ENCODE peak calls at places on chromosomes 4 and X, in seven cellular contexts. K, X, G, U, Z, Y and J are unnamed samples.

GRCh38 chr4:113049421-113050355 is at the start of gene ANK2:
- DNase-seq in K (no peak), X (no peak), G (no peak), U (no peak), Z (peak), Y (no peak), J (no peak)

GRCh38 chr4:103292959-103293358 is 94.8 kb upstream of the CENPE start:
- DNase-seq in K (no peak), X (no peak), G (no peak), U (no peak), Z (no peak), Y (no peak), J (no peak)

GRCh38 chr4:108774809-108775530 is 12.1 kb upstream of the ETNPPL start:
- DNase-seq in K (no peak), X (no peak), G (no peak), U (no peak), Z (no peak), Y (peak), J (no peak)

GRCh38 chr4:76809594-76810305 is 88.2 kb downstream of the SOWAHB start:
- DNase-seq in K (no peak), X (peak), G (no peak), U (no peak), Z (no peak), Y (no peak), J (no peak)

GRCh38 chr4:80098635-80099034 is 25.6 kb upstream of the ANTXR2 start:
- DNase-seq in K (no peak), X (no peak), G (no peak), U (no peak), Z (no peak), Y (no peak), J (no peak)

GRCh38 chr4:1592179-1593037 is 91.7 kb downstream of the FAM53A start:
- DNase-seq in K (no peak), X (no peak), G (no peak), U (no peak), Z (no peak), Y (peak), J (no peak)

GRCh38 chr4:119706804-119707203 is 78.2 kb upstream of the PDE5A start:
- DNase-seq in K (no peak), X (no peak), G (no peak), U (no peak), Z (no peak), Y (no peak), J (no peak)

GRCh38 chr4:149630079-149630478 is 185.6 kb downstream of the IQCM start:
- DNase-seq in K (no peak), X (no peak), G (no peak), U (no peak), Z (no peak), Y (no peak), J (no peak)

GRCh38 chr4:8597319-8597718 is 4.8 kb downstream of the CPZ start:
- DNase-seq in K (no peak), X (no peak), G (no peak), U (no peak), Z (no peak), Y (no peak), J (no peak)

GRCh38 chrX:46991664-46992063 is 79.4 kb downstream of the JADE3 start:
- DNase-seq in K (no peak), X (no peak), G (no peak), U (no peak), Z (no peak), Y (no peak), J (no peak)

GRCh38 chr4:100591156-100591876 is 73.5 kb upstream of the EMCN start:
- DNase-seq in K (no peak), X (no peak), G (no peak), U (no peak), Z (no peak), Y (peak), J (no peak)

GRCh38 chrX:45323387-45323786 is 122.7 kb upstream of the DIPK2B start:
- DNase-seq in K (no peak), X (no peak), G (no peak), U (no peak), Z (no peak), Y (no peak), J (no peak)

GRCh38 chr4:188372856-188373255 is 233.6 kb downstream of the TRIML1 start:
- DNase-seq in K (no peak), X (peak), G (no peak), U (no peak), Z (no peak), Y (no peak), J (no peak)

GRCh38 chrX:11437642-11438379 is 144.6 kb downstream of the AMELX start:
- DNase-seq in K (no peak), X (peak), G (no peak), U (peak), Z (no peak), Y (peak), J (no peak)

DNA sequence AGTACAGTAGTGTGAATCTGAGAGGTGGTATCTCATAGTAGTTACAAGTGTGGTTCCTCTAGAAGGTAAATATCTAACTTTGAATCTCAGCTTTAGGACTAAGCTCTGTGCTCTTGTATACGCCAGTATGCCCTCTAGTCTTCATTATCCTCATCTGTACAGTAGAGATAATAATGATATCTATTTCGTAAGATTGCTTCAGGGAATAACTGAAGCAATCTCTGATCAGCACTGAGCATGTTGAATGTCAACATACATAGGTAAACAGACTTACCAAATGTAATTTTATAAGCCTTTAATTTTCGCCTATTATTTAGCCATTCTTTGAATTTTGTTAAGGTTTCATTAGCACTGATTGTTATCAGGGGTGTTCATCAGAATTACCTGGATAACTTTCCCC is 175.2 kb upstream of the ANKRD50 start:
- DNase-seq in K (no peak), X (no peak), G (no peak), U (no peak), Z (no peak), Y (no peak), J (no peak)
- TF ChIP-seq CTCF in K (no peak), X (no peak), G (no peak), U (no peak), Z (no peak), Y (no peak), J (no peak)

GRCh38 chr4:88284378-88285234 is at the start of gene PPM1K:
- DNase-seq in K (peak), X (peak), G (peak), U (peak), Z (peak), Y (peak), J (peak)
- TF ChIP-seq CTCF in K (no peak), X (peak), G (no peak), U (no peak), Z (peak), Y (peak), J (peak)

GRCh38 chrX:41923925-41924693 is 755 bp upstream of the CASK start:
- DNase-seq in K (peak), X (no peak), G (no peak), U (peak), Z (no peak), Y (no peak), J (no peak)
- TF ChIP-seq CTCF in K (no peak), X (no peak), G (no peak), U (no peak), Z (no peak), Y (no peak), J (no peak)

DNA sequence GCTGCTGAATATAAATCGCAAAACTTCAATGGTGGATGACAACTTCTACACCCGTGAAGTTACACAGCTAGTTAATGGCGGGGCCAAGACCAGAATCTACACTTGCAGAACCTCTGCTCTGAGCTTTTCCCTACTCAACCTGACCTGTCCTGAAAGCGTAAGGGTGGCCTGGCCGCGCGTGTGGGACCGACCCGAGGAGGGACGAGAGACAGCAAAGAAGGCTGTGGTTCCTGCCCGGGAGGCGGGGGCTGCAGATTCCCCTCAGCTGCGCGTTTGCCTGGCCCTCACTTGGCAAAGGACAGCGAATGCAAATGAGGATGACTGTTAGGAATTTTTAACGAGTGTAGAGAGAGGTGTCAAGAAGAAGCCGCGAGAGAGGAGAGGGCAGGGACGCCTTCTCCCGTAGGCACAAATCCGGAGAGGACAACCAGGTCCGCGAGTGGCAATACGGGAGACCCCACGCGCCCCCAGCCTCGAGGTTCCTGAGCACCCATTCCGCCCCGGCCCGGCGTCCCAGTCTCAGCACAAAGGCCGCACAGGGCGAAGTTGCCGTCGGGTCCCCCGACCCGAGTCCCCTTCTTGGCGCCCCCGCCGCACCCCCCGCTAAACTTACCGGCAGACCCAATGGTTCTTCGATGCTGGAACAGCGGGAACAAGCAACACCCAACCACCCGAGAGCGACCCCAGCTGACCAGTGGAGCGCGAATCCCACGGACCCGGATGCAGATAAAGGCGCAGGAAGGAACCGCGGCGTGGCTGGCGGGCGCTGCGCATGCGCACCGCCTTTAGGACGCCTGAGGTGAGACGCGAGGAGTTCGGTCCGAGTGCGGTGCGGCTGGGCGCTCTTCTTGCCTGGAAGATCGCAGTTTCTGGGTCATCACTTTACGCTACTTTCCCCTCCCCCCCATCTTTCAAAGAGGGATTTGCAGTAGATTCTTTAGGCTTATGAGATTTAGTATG is at the start of gene GNPDA2:
- DNase-seq in K (peak), X (peak), G (peak), U (peak), Z (peak), Y (peak), J (peak)
- TF ChIP-seq CTCF in K (no peak), X (peak), G (no peak), U (peak), Z (no peak), Y (peak), J (no peak)

DNA sequence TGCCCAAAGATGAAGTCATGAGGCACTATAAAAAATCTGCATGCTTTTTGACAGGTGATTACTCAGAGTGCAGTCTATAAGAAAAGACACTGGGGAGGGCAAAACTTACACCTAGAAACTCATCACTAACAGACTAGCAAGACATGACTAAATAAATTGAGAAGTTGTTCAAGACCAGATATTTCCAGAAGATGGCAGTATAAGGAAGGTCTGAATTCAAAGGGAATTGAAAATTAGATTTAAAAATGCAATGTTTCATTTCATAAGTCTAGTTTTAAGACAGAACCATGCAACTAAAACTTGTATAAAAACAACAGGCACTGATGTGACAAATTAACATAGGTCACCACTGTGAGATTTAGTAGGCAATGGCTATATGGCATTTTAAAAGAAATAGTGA is 232.5 kb upstream of the POF1B start:
- DNase-seq in K (no peak), X (no peak), G (no peak), U (peak), Z (no peak), Y (no peak), J (no peak)
- TF ChIP-seq CTCF in K (no peak), X (peak), G (no peak), U (peak), Z (peak), Y (peak), J (peak)

GRCh38 chr4:156294577-156294976 is 340.9 kb upstream of the CTSO start:
- DNase-seq in K (no peak), X (peak), G (no peak), U (peak), Z (no peak), Y (no peak), J (no peak)
- TF ChIP-seq CTCF in K (no peak), X (peak), G (no peak), U (peak), Z (peak), Y (peak), J (peak)

DNA sequence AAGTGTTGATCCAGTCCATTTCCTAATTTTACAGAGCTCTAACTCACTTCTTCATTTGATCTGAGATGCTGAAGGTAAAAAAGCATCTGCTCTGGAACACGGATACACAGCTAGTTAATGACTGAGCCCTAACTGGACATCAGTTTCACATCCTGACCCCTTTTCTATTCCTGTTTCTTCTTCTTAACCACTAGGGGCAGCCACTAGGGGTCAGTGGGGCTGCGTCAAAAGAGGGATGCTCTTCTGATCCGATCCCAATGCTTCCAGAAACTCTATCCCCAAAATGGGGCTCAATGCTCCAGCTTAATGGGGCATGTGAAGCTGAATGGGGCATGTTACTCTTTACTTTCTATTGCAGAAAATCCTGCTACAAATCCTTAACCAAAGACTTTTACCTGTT is 33.4 kb upstream of the PHKA2 start:
- DNase-seq in K (no peak), X (peak), G (no peak), U (no peak), Z (peak), Y (no peak), J (no peak)
- TF ChIP-seq CTCF in K (no peak), X (peak), G (no peak), U (peak), Z (peak), Y (peak), J (peak)

DNA sequence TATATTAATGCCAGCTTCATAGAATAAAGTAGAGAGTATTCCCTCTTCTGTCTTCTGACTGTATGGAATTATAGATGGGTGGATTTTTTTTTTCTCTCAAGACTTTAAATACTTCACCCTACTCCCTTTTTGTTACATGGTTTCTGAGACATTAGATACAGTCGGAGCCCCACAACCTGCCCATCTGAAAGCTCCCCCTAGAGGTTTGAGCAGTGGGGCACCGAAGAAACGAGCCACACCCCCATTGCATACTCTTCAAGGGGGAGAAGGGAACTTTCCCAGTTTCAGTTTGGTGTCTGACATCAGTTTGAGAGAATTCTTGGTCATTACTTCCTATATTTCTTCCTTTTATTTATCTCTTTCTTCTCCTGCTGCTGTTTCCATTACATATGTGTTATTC is 437.6 kb upstream of the AGA start:
- DNase-seq in K (no peak), X (no peak), G (no peak), U (no peak), Z (no peak), Y (no peak), J (no peak)
- TF ChIP-seq CTCF in K (no peak), X (no peak), G (no peak), U (no peak), Z (no peak), Y (no peak), J (no peak)

DNA sequence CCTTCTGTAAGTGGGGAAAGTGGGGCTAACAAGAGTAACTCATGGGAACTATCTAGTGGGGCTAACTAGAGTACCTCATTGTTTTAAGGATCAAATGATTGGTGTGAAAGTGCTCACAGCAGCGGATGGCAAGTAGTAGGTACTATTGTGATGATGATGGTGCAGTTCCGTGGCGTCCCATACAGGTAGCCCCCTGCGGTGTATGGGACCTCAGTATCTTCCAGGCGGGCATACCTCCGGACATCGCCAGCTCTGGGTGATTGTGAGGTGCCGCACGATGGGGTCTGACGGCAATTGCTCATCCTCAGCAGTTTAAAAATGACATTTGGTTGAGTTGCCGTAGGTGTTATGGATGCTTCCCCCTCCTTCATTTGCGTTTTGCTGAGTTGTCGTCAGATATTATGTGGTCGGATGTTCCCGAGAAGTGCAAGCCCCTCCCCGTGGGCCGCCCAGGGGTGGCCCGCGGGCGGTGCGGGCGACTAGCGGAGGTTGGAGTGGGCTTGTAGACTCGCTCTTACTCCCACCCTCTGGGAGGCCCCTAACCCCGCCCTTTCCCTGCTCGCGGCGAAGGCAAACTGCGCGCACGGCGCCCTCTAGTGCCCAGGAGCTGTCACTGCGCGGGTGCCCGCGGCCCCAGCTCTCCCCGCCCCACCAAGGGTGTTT is 18.3 kb upstream of the GPR101 start:
- DNase-seq in K (peak), X (peak), G (peak), U (peak), Z (peak), Y (peak), J (peak)
- TF ChIP-seq CTCF in K (peak), X (peak), G (peak), U (peak), Z (peak), Y (peak), J (peak)